ENCODE peak calls at places on chromosome 15, in four cellular contexts. T, Y, G and Z are unnamed samples. For H3K4me1 and H3K36me3, the result is how much of the 10 kb centered on the place peaks cover.

GRCh38 chr15:68205949-68206539 is 912 bp upstream of the CALML4 start:
- DNase-seq in T (no peak), Y (peak), G (peak), Z (no peak)

GRCh38 chr15:85154061-85154460 is 172.4 kb downstream of the PDE8A start:
- DNase-seq in T (no peak), Y (no peak), G (no peak), Z (no peak)

GRCh38 chr15:69557340-69558137 is 104.9 kb downstream of the RPLP1 start:
- DNase-seq in T (no peak), Y (no peak), G (peak), Z (no peak)

GRCh38 chr15:40847225-40847961 is 3.5 kb downstream of the SPINT1 start:
- DNase-seq in T (peak), Y (peak), G (no peak), Z (no peak)

GRCh38 chr15:37877851-37878577 is 56.4 kb upstream of the TMCO5A start:
- DNase-seq in T (no peak), Y (no peak), G (peak), Z (no peak)

GRCh38 chr15:51801391-51801835 is 28.0 kb upstream of the TMOD3 start:
- DNase-seq in T (peak), Y (no peak), G (peak), Z (no peak)

GRCh38 chr15:84599906-84600305 is 903 bp upstream of the ZSCAN2 start:
- DNase-seq in T (no peak), Y (no peak), G (no peak), Z (no peak)

GRCh38 chr15:88631464-88632028 is 7.3 kb upstream of the ISG20 start:
- DNase-seq in T (no peak), Y (peak), G (no peak), Z (no peak)

GRCh38 chr15:39495871-39496459 is 84.9 kb upstream of the THBS1 start:
- DNase-seq in T (no peak), Y (no peak), G (no peak), Z (no peak)

GRCh38 chr15:63752075-63752684 is 81.6 kb downstream of the HERC1 start:
- DNase-seq in T (peak), Y (no peak), G (peak), Z (peak)

GRCh38 chr15:90911906-90912769 is 9.0 kb downstream of the MAN2A2 start:
- DNase-seq in T (no peak), Y (no peak), G (no peak), Z (no peak)

GRCh38 chr15:93049914-93050534 is 39.0 kb downstream of the RGMA start:
- DNase-seq in T (no peak), Y (no peak), G (no peak), Z (no peak)

GRCh38 chr15:38454687-38455071 is 752 bp downstream of the FAM98B start:
- DNase-seq in T (peak), Y (no peak), G (no peak), Z (no peak)

GRCh38 chr15:59532770-59533379 is 78.7 kb upstream of the GCNT3 start:
- DNase-seq in T (peak), Y (no peak), G (peak), Z (peak)

GRCh38 chr15:85865070-85865684 is 70.5 kb upstream of the KLHL25 start:
- DNase-seq in T (peak), Y (no peak), G (peak), Z (no peak)

GRCh38 chr15:49712846-49713450 is 92.1 kb downstream of the DTWD1 start:
- DNase-seq in T (no peak), Y (no peak), G (no peak), Z (no peak)

GRCh38 chr15:36422631-36423030 is 156.8 kb upstream of the CDIN1 start:
- DNase-seq in T (no peak), Y (no peak), G (no peak), Z (no peak)

GRCh38 chr15:45919806-45920205 is 285.0 kb downstream of the SQOR start:
- DNase-seq in T (no peak), Y (no peak), G (peak), Z (no peak)

GRCh38 chr15:57285386-57285785 is 90.9 kb upstream of the CGNL1 start:
- DNase-seq in T (no peak), Y (no peak), G (no peak), Z (no peak)

GRCh38 chr15:66721020-66721419 is 19.0 kb downstream of the SMAD6 start:
- DNase-seq in T (no peak), Y (no peak), G (no peak), Z (no peak)

GRCh38 chr15:41817781-41818180 is 10.1 kb upstream of the JMJD7 start:
- DNase-seq in T (no peak), Y (no peak), G (no peak), Z (no peak)

GRCh38 chr15:64828985-64829384 is 3.5 kb upstream of the PIF1 start:
- DNase-seq in T (no peak), Y (no peak), G (no peak), Z (no peak)

GRCh38 chr15:36428102-36428845 is 151.2 kb upstream of the CDIN1 start:
- DNase-seq in T (no peak), Y (no peak), G (peak), Z (no peak)

DNA sequence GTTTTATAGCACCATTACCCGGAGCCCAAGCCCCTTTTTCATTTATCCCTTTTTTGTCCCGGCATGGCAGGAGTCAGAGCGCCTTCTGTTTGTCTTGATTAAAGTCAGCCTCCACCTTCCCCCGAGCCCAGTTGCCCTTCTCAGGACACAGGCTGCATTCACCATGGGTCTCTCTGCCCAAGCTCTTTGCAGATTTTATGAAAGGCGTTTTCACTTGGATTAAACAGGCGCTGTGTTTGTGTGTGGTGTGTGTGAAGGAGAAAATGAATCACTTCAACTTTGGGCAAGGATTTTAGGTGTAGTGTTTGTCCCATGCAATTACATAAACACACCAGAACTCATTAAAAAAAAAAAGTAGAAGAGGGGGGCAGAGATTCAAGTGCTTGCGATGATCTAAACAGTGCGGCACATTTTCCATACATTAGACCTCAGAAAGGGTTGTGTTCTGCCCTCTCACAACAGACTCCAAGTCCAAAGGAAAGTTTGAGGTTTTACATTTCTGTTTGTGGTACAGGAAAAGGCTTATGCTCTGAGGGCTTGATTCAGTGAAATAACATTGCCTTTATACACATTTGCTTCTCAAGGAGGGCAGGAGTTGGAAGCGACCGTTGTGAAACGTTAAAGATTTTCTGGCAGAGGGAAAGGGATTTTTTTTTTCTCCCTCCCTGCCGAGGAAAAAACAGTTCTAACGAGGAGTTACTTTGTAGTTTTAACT is 14.5 kb upstream of the IL16 start:
- DNase-seq in T (no peak), Y (no peak), G (no peak), Z (no peak)
- H3K4me3 ChIP-seq in T (no peak), Y (peak), G (no peak), Z (no peak)

GRCh38 chr15:74791007-74791406 is 9.1 kb downstream of the CSK start:
- DNase-seq in T (no peak), Y (no peak), G (no peak), Z (no peak)
- H3K4me1 ChIP-seq in T (under half), Y (half or more), G (under half), Z (half or more)

GRCh38 chr15:70672081-70672480 is 91.3 kb downstream of the UACA start:
- DNase-seq in T (no peak), Y (no peak), G (peak), Z (peak)
- H3K36me3 ChIP-seq in T (under half), Y (half or more), G (under half), Z (under half)

DNA sequence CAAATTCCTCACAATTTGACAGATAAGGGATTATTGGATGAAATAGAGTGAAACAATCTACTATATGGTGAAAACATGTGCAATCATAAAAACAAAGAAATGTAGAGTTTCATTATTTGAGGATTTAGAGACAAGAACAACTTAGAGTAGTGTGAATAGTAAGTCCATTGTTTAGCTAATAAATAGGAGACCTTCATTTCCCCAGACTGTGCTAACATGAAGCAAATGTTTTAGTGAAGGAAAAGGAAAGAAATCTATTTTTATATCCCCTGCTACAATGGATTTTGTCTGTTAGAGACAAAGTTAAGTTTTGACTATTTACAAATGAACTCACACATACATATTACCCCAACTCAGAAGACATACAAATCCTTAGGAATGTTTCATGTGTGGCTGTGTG is 77.8 kb downstream of the EFL1 start:
- DNase-seq in T (no peak), Y (no peak), G (no peak), Z (no peak)
- H3K4me3 ChIP-seq in T (no peak), Y (no peak), G (no peak), Z (no peak)

GRCh38 chr15:56234804-56235203 is 8.9 kb downstream of the RFX7 start:
- DNase-seq in T (no peak), Y (no peak), G (no peak), Z (no peak)
- H3K4me1 ChIP-seq in T (under half), Y (under half), G (under half), Z (under half)

GRCh38 chr15:76756371-76756770 is 148.8 kb downstream of the SCAPER start:
- DNase-seq in T (no peak), Y (no peak), G (no peak), Z (no peak)
- H3K36me3 ChIP-seq in T (under half), Y (under half), G (under half), Z (under half)